ENCODE peak calls at places on chromosomes 6 and 20, in six cellular contexts. O, L, C, E, D and M are unnamed samples.

GRCh38 chr20:3712279-3712873 is at the start of gene SIGLEC1:
- DNase-seq in O (no peak), D (peak; percentile 66), C (peak; percentile 92), E (no peak), L (no peak), M (no peak)

GRCh38 chr6:82030301-82030700 is 217.2 kb downstream of the IBTK start:
- DNase-seq in O (no peak), C (no peak), D (no peak), E (no peak), L (no peak), M (no peak)

GRCh38 chr20:36313936-36314335 is 7.8 kb downstream of the DLGAP4 start:
- DNase-seq in O (no peak), E (no peak), D (peak; percentile 10), C (peak; percentile 26), L (no peak), M (no peak)

GRCh38 chr6:32845381-32845884 is 1.6 kb upstream of the PSMB8 start:
- DNase-seq in C (no peak), D (peak; percentile 33), L (no peak), E (peak; percentile 59), O (no peak), M (no peak)

GRCh38 chr6:169791721-169792131 is 40.3 kb downstream of the ERMARD start:
- DNase-seq in L (no peak), O (no peak), C (no peak), E (no peak), D (no peak), M (no peak)

GRCh38 chr6:161107779-161108380 is 116.3 kb downstream of the MAP3K4 start:
- DNase-seq in L (no peak), O (no peak), C (no peak), D (no peak), E (no peak), M (no peak)

GRCh38 chr20:14069796-14070195 is 74.5 kb downstream of the MACROD2 start:
- DNase-seq in O (no peak), D (no peak), L (no peak), E (no peak), C (no peak), M (peak; percentile 6)

GRCh38 chr6:42112351-42112750 is 30.1 kb downstream of the C6orf132 start:
- DNase-seq in L (no peak), C (no peak), E (no peak), D (no peak), O (no peak), M (no peak)

GRCh38 chr20:19211661-19212523 is 550 bp upstream of the SLC24A3 start:
- DNase-seq in L (no peak), D (peak; percentile 22), C (peak; percentile 66), E (no peak), O (peak; percentile 66), M (no peak)

GRCh38 chr6:96725276-96725675 is 112.0 kb downstream of the GPR63 start:
- DNase-seq in C (no peak), D (no peak), L (no peak), E (no peak), O (no peak), M (no peak)

GRCh38 chr6:47446974-47447373 is 30.6 kb upstream of the CD2AP start:
- DNase-seq in E (no peak), C (no peak), D (no peak), L (no peak), O (no peak), M (no peak)

GRCh38 chr20:46127396-46128010 is 9.4 kb downstream of the CD40 start:
- DNase-seq in C (no peak), D (no peak), O (no peak), E (no peak), L (no peak), M (no peak)
- H3K27me3 ChIP-seq in C (no peaks in the 10 kb centered on the region), D (no peaks in the 10 kb centered on the region), O (no peaks in the 10 kb centered on the region), E (no peaks in the 10 kb centered on the region), L (no peaks in the 10 kb centered on the region), M (no peaks in the 10 kb centered on the region)

GRCh38 chr6:33964387-33964786 is 160.6 kb upstream of the MLN start:
- DNase-seq in D (no peak), C (no peak), L (no peak), E (no peak), O (no peak), M (no peak)
- H3K27me3 ChIP-seq in D (no peaks in the 10 kb centered on the region), C (peaks cover 2% of the 10 kb centered on the region), L (no peaks in the 10 kb centered on the region), E (no peaks in the 10 kb centered on the region), O (no peaks in the 10 kb centered on the region), M (peaks cover 3% of the 10 kb centered on the region)

DNA sequence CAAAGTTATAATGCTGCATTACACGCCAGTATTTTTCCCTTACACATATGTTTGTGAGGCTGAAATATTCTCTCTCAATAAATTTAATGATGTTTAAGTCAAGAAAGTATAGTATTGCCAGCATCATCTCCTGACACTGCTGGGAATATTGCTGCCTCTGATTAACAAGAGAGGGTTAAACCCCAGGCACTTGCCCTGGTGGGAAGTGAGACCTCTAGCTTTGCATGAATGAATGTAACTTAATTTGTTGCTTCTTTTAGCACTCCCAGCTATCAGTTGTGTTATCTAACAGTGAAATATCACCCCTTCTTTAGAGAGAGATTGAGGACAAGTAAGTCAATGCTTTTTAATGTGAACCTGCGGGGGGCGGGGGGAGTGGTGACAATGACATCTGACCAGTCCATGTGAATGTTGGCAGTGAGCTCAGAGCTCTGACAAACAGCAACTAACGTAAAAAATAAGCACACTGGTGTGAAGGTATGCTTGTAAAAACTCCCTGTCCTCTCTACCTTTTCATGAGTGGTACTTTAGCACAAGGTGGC is 9.8 kb downstream of the FOXA2 start:
- DNase-seq in D (no peak), L (no peak), E (no peak), C (no peak), O (no peak), M (no peak)
- H3K27me3 ChIP-seq in D (peaks cover 56% of the 10 kb centered on the region), L (peaks cover 27% of the 10 kb centered on the region), E (peaks cover 15% of the 10 kb centered on the region), C (no peaks in the 10 kb centered on the region), O (no peaks in the 10 kb centered on the region), M (peaks cover 35% of the 10 kb centered on the region)

DNA sequence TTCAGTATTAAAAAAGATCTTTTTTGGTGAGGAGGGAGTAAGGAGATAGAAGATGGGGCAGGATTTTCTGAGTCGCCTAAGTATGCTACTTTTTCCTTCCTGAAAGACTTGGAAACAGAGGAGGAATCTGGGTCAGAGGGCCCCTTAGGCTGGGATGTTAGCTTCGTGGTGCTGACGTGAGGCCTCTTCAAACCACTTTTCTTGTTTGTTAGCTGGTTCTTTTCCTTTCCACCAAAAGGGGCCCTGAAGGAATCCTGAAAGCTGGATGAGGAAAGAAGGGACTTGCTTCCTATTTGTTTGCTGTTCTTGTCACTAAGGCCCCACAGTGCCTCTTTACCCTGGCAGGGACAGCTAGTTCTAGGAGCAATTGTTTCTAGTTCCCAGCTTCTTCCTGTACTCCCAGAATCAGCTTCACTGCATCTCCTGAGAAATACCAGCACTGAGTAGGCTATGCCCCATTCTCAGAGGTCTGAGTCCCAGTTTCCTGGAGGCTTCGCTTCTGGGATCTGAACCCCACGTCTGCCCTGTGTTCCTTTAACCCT is 2.2 kb upstream of the IL20RA start:
- DNase-seq in O (no peak), L (no peak), D (no peak), E (no peak), C (no peak), M (no peak)
- H3K27me3 ChIP-seq in O (no peaks in the 10 kb centered on the region), L (no peaks in the 10 kb centered on the region), D (no peaks in the 10 kb centered on the region), E (peaks cover 33% of the 10 kb centered on the region), C (peaks cover 1% of the 10 kb centered on the region), M (peaks cover 7% of the 10 kb centered on the region)

GRCh38 chr20:62533591-62534495 is 58.0 kb upstream of the GATA5 start:
- DNase-seq in C (no peak), E (no peak), L (no peak), O (no peak), D (no peak), M (no peak)
- H3K27me3 ChIP-seq in C (no peaks in the 10 kb centered on the region), E (no peaks in the 10 kb centered on the region), L (no peaks in the 10 kb centered on the region), O (no peaks in the 10 kb centered on the region), D (no peaks in the 10 kb centered on the region), M (no peaks in the 10 kb centered on the region)

DNA sequence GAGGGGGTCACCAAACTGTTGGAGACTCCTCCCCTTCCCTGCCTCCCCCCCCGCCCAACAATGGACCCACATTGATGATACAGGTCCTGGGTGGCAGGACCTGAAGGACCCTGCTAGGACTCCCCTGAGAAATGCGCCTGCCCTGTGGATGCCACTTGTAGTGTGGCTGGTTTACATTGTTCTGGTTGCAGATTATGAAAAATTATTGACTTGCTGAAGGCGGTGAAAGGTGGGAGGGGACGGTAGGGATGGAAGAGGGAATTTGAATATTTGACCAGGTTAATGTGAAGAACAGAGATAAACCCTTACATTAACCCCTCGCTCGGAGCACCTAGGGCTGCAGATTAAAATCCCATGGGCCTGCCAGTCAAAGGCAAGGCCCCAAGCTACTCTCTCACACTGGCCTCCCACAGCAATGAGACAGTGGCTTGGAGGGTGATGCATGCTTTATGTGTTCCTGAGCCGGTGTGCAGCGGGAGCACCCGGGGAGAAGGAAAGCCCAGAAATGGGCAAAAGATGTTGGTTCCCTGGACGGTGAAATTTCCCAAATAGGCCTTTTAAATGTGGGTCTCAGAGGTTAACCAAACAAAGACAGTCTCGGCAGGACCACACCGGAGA is 2.4 kb downstream of the FOXF2 start:
- DNase-seq in C (no peak), E (no peak), O (no peak), D (no peak), L (no peak), M (no peak)
- H3K27me3 ChIP-seq in C (peaks cover 2% of the 10 kb centered on the region), E (peaks cover 50% of the 10 kb centered on the region), O (no peaks in the 10 kb centered on the region), D (peaks cover 80% of the 10 kb centered on the region), L (peaks cover 31% of the 10 kb centered on the region), M (no peaks in the 10 kb centered on the region)